ENCODE peak calls at places on chromosomes 11 and 22, in four cellular contexts. L is stromal cell of bone marrow; Z is activated naive CD4-positive, alpha-beta T cell treated with Interleukin-2 at 50 U/mL for 16 hours; R is left colon. K is an unnamed sample.

GRCh38 chr22:27719535-27720227 is 81.9 kb downstream of the MN1 start:
- DNase-seq in L (no peak), Z (no peak), R (peak), K (no peak)

GRCh38 chr11:1992111-1992510 is 5.5 kb downstream of the H19 start:
- DNase-seq in L (no peak), Z (no peak), R (no peak), K (no peak)

GRCh38 chr22:31350410-31350863 is 4.3 kb upstream of the PATZ1 start:
- DNase-seq in L (no peak), Z (no peak), R (no peak), K (no peak)

GRCh38 chr11:48083427-48083826 is 103.1 kb downstream of the PTPRJ start:
- DNase-seq in L (no peak), Z (no peak), R (no peak), K (no peak)

GRCh38 chr11:100876826-100877545 is 189.9 kb downstream of the ARHGAP42 start:
- DNase-seq in L (peak), Z (no peak), R (no peak), K (peak)

GRCh38 chr11:65425105-65425970 is 2.7 kb downstream of the NEAT1 start:
- DNase-seq in L (peak), Z (peak), R (peak), K (no peak)

GRCh38 chr11:129280027-129280811 is 88.1 kb upstream of the ARHGAP32 start:
- DNase-seq in L (no peak), Z (peak), R (no peak), K (no peak)

GRCh38 chr22:49633010-49633324 is 194.7 kb downstream of the BRD1 start:
- DNase-seq in L (no peak), Z (no peak), R (no peak), K (no peak)

GRCh38 chr11:128244896-128245295 is 342.5 kb downstream of the ETS1 start:
- DNase-seq in L (no peak), Z (no peak), R (no peak), K (no peak)

GRCh38 chr11:76207642-76208378 is 1.5 kb upstream of the WNT11 start:
- DNase-seq in L (no peak), Z (peak), R (peak), K (peak)

GRCh38 chr11:131284041-131284440 is 86.4 kb upstream of the NTM start:
- DNase-seq in L (no peak), Z (no peak), R (no peak), K (no peak)

GRCh38 chr11:11534981-11535380 is 86.8 kb downstream of the GALNT18 start:
- DNase-seq in L (no peak), Z (no peak), R (no peak), K (no peak)

GRCh38 chr22:24410110-24410856 is 17.1 kb upstream of the ADORA2A start:
- DNase-seq in L (no peak), Z (no peak), R (no peak), K (no peak)

GRCh38 chr11:12161603-12162350 is 51.4 kb downstream of the MICAL2 start:
- DNase-seq in L (no peak), Z (no peak), R (no peak), K (no peak)

GRCh38 chr22:33723915-33724314 is 196.4 kb downstream of the LARGE1 start:
- DNase-seq in L (no peak), Z (no peak), R (no peak), K (no peak)

GRCh38 chr22:19705181-19705934 is 8.9 kb upstream of the SEPTIN5 start:
- DNase-seq in L (no peak), Z (no peak), R (no peak), K (no peak)

GRCh38 chr11:1437500-1437899 is 47.8 kb downstream of the BRSK2 start:
- DNase-seq in L (no peak), Z (no peak), R (no peak), K (no peak)

GRCh38 chr11:66637557-66638176 is 836 bp upstream of the RBM4 start:
- DNase-seq in L (no peak), Z (no peak), R (no peak), K (no peak)

GRCh38 chr11:457071-457760 is 7.1 kb downstream of the PTDSS2 start:
- DNase-seq in L (no peak), Z (no peak), R (no peak), K (no peak)

GRCh38 chr11:27898166-27898565 is 197.9 kb upstream of the BDNF start:
- DNase-seq in L (no peak), Z (no peak), R (no peak), K (no peak)

GRCh38 chr22:31235076-31235475 is 23.0 kb downstream of the LIMK2 start:
- DNase-seq in L (no peak), Z (no peak), R (no peak), K (no peak)

GRCh38 chr11:9936754-9937153 is 272.9 kb downstream of the SWAP70 start:
- DNase-seq in L (no peak), Z (no peak), R (no peak), K (no peak)

GRCh38 chr11:128026596-128026995 is 560.8 kb downstream of the ETS1 start:
- DNase-seq in L (peak), Z (no peak), R (no peak), K (peak)

GRCh38 chr11:1939006-1939626 is 8.0 kb upstream of the MRPL23 start:
- DNase-seq in L (no peak), Z (no peak), R (peak), K (no peak)

GRCh38 chr11:2791139-2791520 is 91.3 kb upstream of the KCNQ1OT1 start:
- DNase-seq in L (no peak), Z (no peak), R (peak), K (no peak)

GRCh38 chr11:67641302-67642147 is 2.0 kb upstream of the TBX10 start:
- DNase-seq in L (no peak), Z (no peak), R (no peak), K (no peak)

GRCh38 chr22:22767876-22768602 is 119.6 kb upstream of the IGLL5 start:
- DNase-seq in L (no peak), Z (no peak), R (no peak), K (no peak)

GRCh38 chr11:104028476-104028875 is 8.0 kb upstream of the DDI1 start:
- DNase-seq in L (no peak), Z (no peak), R (no peak), K (peak)

GRCh38 chr11:134995746-134996145 is 583.7 kb upstream of the B3GAT1 start:
- DNase-seq in L (no peak), Z (no peak), R (no peak), K (no peak)

GRCh38 chr22:39773976-39774539 is 119.5 kb downstream of the ENTHD1 start:
- DNase-seq in L (no peak), Z (peak), R (no peak), K (no peak)

GRCh38 chr11:10454506-10454901 is 560 bp upstream of the AMPD3 start:
- DNase-seq in L (no peak), Z (no peak), R (no peak), K (no peak)

GRCh38 chr11:8328848-8329330 is 65.2 kb upstream of the LMO1 start:
- DNase-seq in L (peak), Z (peak), R (peak), K (peak)

GRCh38 chr11:110538154-110538553 is 108.4 kb downstream of the FDX1 start:
- DNase-seq in L (no peak), Z (no peak), R (no peak), K (no peak)

GRCh38 chr11:130873766-130874165 is 42.5 kb downstream of the SNX19 start:
- DNase-seq in L (peak), Z (no peak), R (no peak), K (no peak)

GRCh38 chr22:37567991-37568390 is 7.7 kb downstream of the CDC42EP1 start:
- DNase-seq in L (no peak), Z (no peak), R (no peak), K (no peak)

GRCh38 chr22:21451545-21452520 is 15.4 kb upstream of the TMEM191C start:
- DNase-seq in L (no peak), Z (no peak), R (peak), K (no peak)

K was measured in astrocyte of the cerebellum.